ENCODE peak calls at places on chromosomes 2 and 18, in ten cellular contexts. G is A549; W is kidney epithelial cell; X is effector memory CD4-positive, alpha-beta T cell; J is BE2C; R is mesenchymal stem cell; T is GM23248; L is K562; P is pancreas; A is psoas muscle. H is an unnamed sample.

GRCh38 chr2:10192392-10192791 is 69.9 kb downstream of the RRM2 start:
- DNase-seq in T (no peak), A (no peak), R (no peak), X (no peak), G (no peak), L (no peak), P (no peak), W (no peak), J (no peak), H (no peak)

GRCh38 chr2:238403632-238404405 is 22.9 kb upstream of the ASB1 start:
- DNase-seq in L (no peak), W (no peak), R (no peak), J (no peak), A (no peak), P (no peak), G (no peak), X (no peak), T (no peak), H (no peak)

GRCh38 chr2:241810304-241811208 is 1.6 kb downstream of the NEU4 start:
- DNase-seq in T (no peak), L (no peak), P (no peak), R (no peak), W (no peak), X (no peak), G (no peak), A (peak; percentile 84), J (peak; percentile 19), H (no peak)

GRCh38 chr18:79720359-79720733 is 40.7 kb downstream of the CTDP1 start:
- DNase-seq in A (no peak), W (no peak), J (no peak), G (peak; percentile 10), R (peak; percentile 11), T (peak; percentile 38), X (no peak), L (no peak), P (no peak), H (no peak)

GRCh38 chr2:202109737-202110184 is 36.7 kb downstream of the KIAA2012 start:
- DNase-seq in W (no peak), P (peak; percentile 13), X (no peak), T (peak; percentile 72), J (peak; percentile 37), A (peak; percentile 70), G (no peak), R (peak; percentile 24), L (no peak), H (no peak)

GRCh38 chr2:12935226-12935625 is 218.5 kb downstream of the TRIB2 start:
- DNase-seq in T (no peak), P (no peak), G (no peak), A (no peak), J (no peak), R (peak; percentile 22), W (no peak), X (no peak), L (no peak), H (no peak)

GRCh38 chr2:11060376-11061169 is 94.7 kb upstream of the SLC66A3 start:
- DNase-seq in X (no peak), J (no peak), T (no peak), W (no peak), L (no peak), A (no peak), G (no peak), R (no peak), P (no peak), H (no peak)

GRCh38 chr2:227406177-227407031 is 18.7 kb upstream of the SCYGR1 start:
- DNase-seq in A (no peak), G (peak; percentile 98), W (peak; percentile 89), J (peak; percentile 66), L (peak; percentile 54), T (peak; percentile 98), X (no peak), P (peak; percentile 68), R (peak; percentile 94), H (no peak)

GRCh38 chr2:49113046-49113445 is 41.3 kb downstream of the FSHR start:
- DNase-seq in R (no peak), P (no peak), X (no peak), G (no peak), W (no peak), J (peak; percentile 57), T (no peak), A (no peak), L (no peak), H (no peak)

GRCh38 chr18:29062921-29063320 is 886.0 kb upstream of the CDH2 start:
- DNase-seq in R (no peak), J (no peak), P (no peak), X (no peak), T (no peak), G (no peak), A (no peak), L (no peak), W (no peak), H (no peak)

GRCh38 chr18:11872479-11873136 is 21.4 kb downstream of the CHMP1B start:
- DNase-seq in L (peak; percentile 62), G (peak; percentile 67), X (no peak), P (peak; percentile 34), W (no peak), T (peak; percentile 40), J (no peak), R (no peak), A (no peak), H (peak; percentile 12)

GRCh38 chr2:240257940-240258580 is 117.6 kb upstream of the OTOS start:
- DNase-seq in X (no peak), A (peak; percentile 43), W (no peak), R (no peak), P (no peak), L (no peak), J (no peak), G (no peak), T (no peak), H (no peak)

GRCh38 chr2:159065313-159065712 is 96.9 kb downstream of the TANC1 start:
- DNase-seq in A (no peak), J (no peak), R (no peak), G (no peak), W (no peak), X (no peak), T (peak; percentile 16), L (no peak), P (no peak), H (no peak)

GRCh38 chr2:216012133-216012829 is 1.1 kb downstream of the MREG start:
- DNase-seq in R (peak; percentile 40), J (peak; percentile 37), W (peak; percentile 81), X (no peak), G (peak; percentile 63), P (no peak), L (no peak), A (no peak), T (peak; percentile 79), H (no peak)

GRCh38 chr2:232926448-232927040 is 56.5 kb downstream of the SNORC start:
- DNase-seq in R (no peak), X (no peak), L (peak; percentile 14), W (no peak), P (no peak), G (no peak), J (no peak), A (no peak), T (no peak), H (no peak)

GRCh38 chr18:6476201-6476600 is 61.5 kb upstream of the L3MBTL4 start:
- DNase-seq in J (no peak), X (no peak), R (no peak), P (no peak), G (no peak), T (no peak), A (no peak), W (no peak), L (no peak), H (no peak)

GRCh38 chr2:45269149-45269793 is 260.0 kb upstream of the SIX2 start:
- DNase-seq in R (no peak), W (no peak), P (no peak), A (no peak), T (peak; percentile 35), G (no peak), X (no peak), J (no peak), L (no peak), H (no peak)

GRCh38 chr2:124699001-124699565 is 674.0 kb downstream of the CNTNAP5 start:
- DNase-seq in L (no peak), G (no peak), X (no peak), J (no peak), T (no peak), P (no peak), R (no peak), W (no peak), A (no peak), H (no peak)

GRCh38 chr2:108612514-108613183 is 78.4 kb downstream of the LIMS1 start:
- DNase-seq in R (no peak), A (no peak), T (no peak), J (no peak), P (no peak), G (no peak), L (peak; percentile 32), X (peak; percentile 34), W (no peak), H (peak; percentile 53)

GRCh38 chr2:228469721-228470120 is 288.2 kb upstream of the SPHKAP start:
- DNase-seq in W (no peak), J (no peak), G (no peak), T (peak; percentile 53), A (no peak), X (no peak), P (no peak), R (no peak), L (no peak), H (no peak)
- H3K4me3 ChIP-seq in W (no peak overlapping the region), J (no peak overlapping the region), G (no peak overlapping the region), T (no peak overlapping the region), A (no peak overlapping the region), X (no peak overlapping the region), P (no peak overlapping the region), R (no peak overlapping the region), L (no peak overlapping the region), H (no peak overlapping the region)

GRCh38 chr2:67414867-67415266 is 17.7 kb downstream of the ETAA1 start:
- DNase-seq in R (no peak), G (peak; percentile 11), J (no peak), A (no peak), P (no peak), X (no peak), L (no peak), W (no peak), T (no peak), H (no peak)
- H3K4me3 ChIP-seq in R (no peak overlapping the region), G (no peak overlapping the region), J (no peak overlapping the region), A (no peak overlapping the region), P (no peak overlapping the region), X (no peak overlapping the region), L (no peak overlapping the region), W (no peak overlapping the region), T (no peak overlapping the region), H (no peak overlapping the region)

GRCh38 chr18:57951110-57951796 is 92.8 kb upstream of the NEDD4L start:
- DNase-seq in R (no peak), T (no peak), P (no peak), X (no peak), W (no peak), J (no peak), L (no peak), A (no peak), G (no peak), H (no peak)
- H3K4me3 ChIP-seq in R (no peak overlapping the region), T (no peak overlapping the region), P (no peak overlapping the region), X (no peak overlapping the region), W (no peak overlapping the region), J (no peak overlapping the region), L (no peak overlapping the region), A (no peak overlapping the region), G (no peak overlapping the region), H (no peak overlapping the region)

DNA sequence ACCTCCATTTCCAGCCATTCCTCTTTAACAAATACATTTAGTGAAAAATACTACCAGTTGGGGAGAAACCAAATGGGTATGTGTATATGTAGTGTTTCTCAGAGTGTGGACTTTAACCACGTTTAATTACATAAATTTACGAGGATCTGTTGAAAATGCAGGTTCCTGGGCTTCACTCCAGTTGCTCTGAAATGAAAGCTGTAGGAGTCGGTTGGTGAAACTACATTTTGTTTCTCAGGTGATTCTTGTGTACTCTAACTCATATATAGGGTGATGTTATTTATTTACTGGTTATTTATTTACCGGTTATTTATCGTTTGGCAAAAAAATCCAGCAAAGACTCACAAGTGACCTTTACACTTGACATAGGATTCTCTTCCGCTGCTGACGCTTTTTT is 401 bp upstream of the TANK start:
- DNase-seq in G (no peak), T (no peak), L (no peak), J (no peak), W (no peak), P (no peak), R (no peak), X (no peak), A (no peak), H (no peak)
- H3K4me3 ChIP-seq in G (peak overlapping the region; percentile 86), T (peak overlapping the region; percentile 94), L (peak overlapping the region; percentile 6), J (peak overlapping the region; percentile 52), W (peak overlapping the region; percentile 66), P (peak overlapping the region; percentile 3), R (no peak overlapping the region), X (peak overlapping the region; percentile 79), A (peak overlapping the region; percentile 96), H (peak overlapping the region; percentile 86)

H was measured in CD4-positive, alpha-beta memory T cell.